ENCODE peak calls at places on chromosomes 7 and 10, in eight cellular contexts. G is spleen, T is GM23338, I is vagina, N is HepG2, E is stomach, V is HL-60, U is endothelial cell of umbilical vein. R is an unnamed sample.
A peak's percentile ranks its signal among the peaks of the same experiment; 100 is the strongest.

GRCh38 chr10:109191823-109192222 is 731.5 kb downstream of the XPNPEP1 start:
- DNase-seq in E (no peak), V (no peak), G (no peak), N (no peak), U (no peak), T (no peak), I (no peak), R (no peak)

GRCh38 chr7:50837965-50838364 is 55.3 kb upstream of the GRB10 start:
- DNase-seq in N (peak; percentile 61), U (peak; percentile 63), V (no peak), T (no peak), I (no peak), G (no peak), E (no peak), R (no peak)

GRCh38 chr10:78455873-78456272 is 422.2 kb downstream of the RPS24 start:
- DNase-seq in T (no peak), G (no peak), I (no peak), E (no peak), U (no peak), N (no peak), V (no peak), R (no peak)

GRCh38 chr7:134702366-134703240 is 56.0 kb downstream of the BPGM start:
- DNase-seq in I (no peak), E (no peak), N (no peak), U (peak; percentile 55), V (no peak), T (no peak), G (no peak), R (no peak)

GRCh38 chr10:24207781-24208611 is 942 bp upstream of the KIAA1217 start:
- DNase-seq in V (no peak), N (peak; percentile 94), T (no peak), U (peak; percentile 6), I (no peak), E (peak; percentile 36), G (no peak), R (no peak)

GRCh38 chr7:157565201-157565626 is 228.4 kb downstream of the DNAJB6 start:
- DNase-seq in U (no peak), T (no peak), V (no peak), I (no peak), G (peak; percentile 50), N (no peak), E (no peak), R (no peak)

GRCh38 chr10:59877191-59877671 is 29.1 kb downstream of the CCDC6 start:
- DNase-seq in I (no peak), T (no peak), N (no peak), E (no peak), U (peak; percentile 7), V (no peak), G (no peak), R (no peak)

GRCh38 chr7:82805527-82805960 is 357.1 kb downstream of the PCLO start:
- DNase-seq in V (peak; percentile 6), E (no peak), N (peak; percentile 1), G (no peak), U (peak; percentile 89), I (no peak), T (peak; percentile 38), R (no peak)

GRCh38 chr10:58757352-58758071 is 244.8 kb downstream of the BICC1 start:
- DNase-seq in T (no peak), U (no peak), V (no peak), G (no peak), N (no peak), E (no peak), I (no peak), R (no peak)

GRCh38 chr7:43482679-43483252 is 100.1 kb upstream of the STK17A start:
- DNase-seq in U (no peak), T (no peak), V (no peak), N (peak; percentile 70), G (no peak), E (no peak), I (no peak), R (no peak)

GRCh38 chr7:99037327-99037940 is 106.5 kb downstream of the SMURF1 start:
- DNase-seq in T (no peak), N (no peak), V (no peak), G (no peak), U (no peak), E (no peak), I (no peak), R (peak; percentile 64)

GRCh38 chr7:36128448-36129047 is 24.5 kb upstream of the EEPD1 start:
- DNase-seq in G (no peak), U (peak; percentile 92), E (peak; percentile 91), N (peak; percentile 76), T (peak; percentile 59), V (no peak), I (no peak), R (peak; percentile 88)

GRCh38 chr10:24718031-24718855 is 5.4 kb downstream of the ARHGAP21 start:
- DNase-seq in I (no peak), E (no peak), V (no peak), T (peak; percentile 22), N (peak; percentile 62), G (no peak), U (no peak), R (no peak)

GRCh38 chr10:97796651-97797050 is 24.9 kb upstream of the SFRP5 start:
- DNase-seq in U (no peak), I (no peak), T (no peak), V (no peak), G (no peak), E (no peak), N (no peak), R (no peak)

GRCh38 chr10:95229724-95230627 is 35.9 kb downstream of the ACSM6 start:
- DNase-seq in V (no peak), G (no peak), N (no peak), U (peak; percentile 62), T (peak; percentile 89), E (no peak), I (no peak), R (no peak)

GRCh38 chr7:134449596-134450194 is 9.2 kb downstream of the AKR1B1 start:
- DNase-seq in I (peak; percentile 55), G (no peak), T (no peak), N (no peak), V (no peak), U (no peak), E (no peak), R (no peak)

GRCh38 chr7:90213521-90213920 is 2.0 kb downstream of the STEAP2 start:
- DNase-seq in E (no peak), G (no peak), T (no peak), N (no peak), U (no peak), I (no peak), V (no peak), R (no peak)

GRCh38 chr7:142383826-142384507 is 126.1 kb upstream of the PRSS58 start:
- DNase-seq in E (no peak), G (no peak), I (no peak), T (no peak), N (no peak), U (no peak), V (peak; percentile 73), R (no peak)

GRCh38 chr7:69610675-69611037 is 12.4 kb downstream of the AUTS2 start:
- DNase-seq in E (no peak), N (no peak), G (no peak), V (no peak), I (no peak), U (no peak), T (no peak), R (no peak)

GRCh38 chr10:122407375-122408125 is 33.0 kb downstream of the PLEKHA1 start:
- DNase-seq in G (no peak), T (no peak), V (no peak), U (peak; percentile 23), N (no peak), I (no peak), E (no peak), R (no peak)

GRCh38 chr7:115409682-115410426 is 488.0 kb downstream of the MDFIC start:
- DNase-seq in G (no peak), V (no peak), I (no peak), T (no peak), U (no peak), N (no peak), E (no peak), R (no peak)

GRCh38 chr7:23597908-23598224 is 684 bp downstream of the CCDC126 start:
- DNase-seq in U (no peak), G (no peak), T (no peak), N (no peak), E (no peak), I (no peak), V (peak; percentile 21), R (no peak)
- H3K4me3 ChIP-seq in U (peak overlapping the region; percentile 67), G (peak overlapping the region; percentile 98), T (peak overlapping the region; percentile 88), N (peak overlapping the region; percentile 83), E (peak overlapping the region; percentile 53), I (peak overlapping the region; percentile 74), V (peak overlapping the region; percentile 90), R (peak overlapping the region; percentile 78)

DNA sequence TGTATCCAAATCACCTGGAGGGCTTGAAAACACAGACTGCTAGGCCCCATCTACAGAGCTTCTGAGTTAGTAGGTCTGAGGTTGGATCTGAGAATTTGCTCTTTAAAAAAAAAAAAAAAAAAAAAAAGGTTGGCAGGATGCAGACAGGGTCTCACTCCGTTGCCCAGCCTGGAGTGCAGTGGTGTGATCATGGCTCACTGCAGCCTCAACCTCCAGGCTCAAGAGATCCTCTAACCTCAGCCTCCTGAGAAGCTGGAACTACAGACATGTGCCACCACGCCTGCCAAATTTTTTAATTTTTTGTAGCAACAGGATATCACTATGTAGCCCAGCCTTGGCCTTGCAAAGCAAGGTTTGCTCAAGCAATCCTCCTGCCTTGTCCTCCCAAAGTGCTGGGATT is 8.0 kb downstream of the GDI2 start:
- DNase-seq in E (no peak), N (no peak), T (no peak), U (no peak), G (no peak), I (no peak), V (no peak), R (no peak)
- TF ChIP-seq POLR2AphosphoS5 in E (no peak), N (no peak), T (no peak), U (no peak), G (no peak), I (no peak), V (no peak), R (no peak)

DNA sequence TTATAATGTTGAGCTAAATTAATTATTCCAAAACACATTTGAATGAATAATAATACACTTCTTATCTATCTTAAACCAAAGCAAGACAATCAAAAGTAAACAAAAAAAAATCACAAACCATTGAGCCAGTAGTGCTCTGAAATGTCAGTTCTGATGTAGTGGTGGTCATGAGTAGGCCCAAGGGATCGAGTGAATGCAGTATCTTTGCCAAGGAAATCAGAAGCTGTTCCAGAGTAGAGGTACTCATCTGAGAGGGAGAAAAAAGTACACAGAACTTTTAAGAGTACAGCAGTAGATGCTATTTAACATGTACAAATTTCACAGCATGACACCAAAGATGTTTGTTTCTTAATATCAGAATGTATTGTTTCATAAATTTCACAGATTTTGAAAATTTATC is 121.5 kb downstream of the SEMA3D start:
- DNase-seq in V (no peak), G (no peak), I (no peak), N (no peak), T (no peak), E (no peak), U (no peak), R (no peak)
- H3K4me3 ChIP-seq in V (no peak overlapping the region), G (no peak overlapping the region), I (no peak overlapping the region), N (no peak overlapping the region), T (no peak overlapping the region), E (no peak overlapping the region), U (no peak overlapping the region), R (no peak overlapping the region)

DNA sequence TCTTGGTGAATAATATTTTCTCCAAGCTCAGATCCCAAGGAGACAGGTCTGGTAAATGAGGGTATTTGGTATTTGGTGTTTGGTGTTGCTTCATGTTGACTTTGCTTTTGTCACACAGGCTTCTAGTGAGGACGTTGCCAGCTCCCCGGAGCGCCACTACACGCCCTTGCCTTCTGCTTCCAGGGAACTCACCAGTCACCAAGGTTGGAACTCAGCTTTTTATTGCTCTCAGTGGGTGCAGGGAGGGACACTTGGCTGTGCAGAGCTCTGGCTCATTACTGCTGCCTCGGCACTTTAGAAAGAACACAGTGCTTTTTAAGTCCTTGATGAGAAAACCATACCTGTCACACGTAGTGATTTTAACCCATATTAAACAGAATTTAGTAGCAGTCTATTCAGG is 892.9 kb downstream of the LRMDA start:
- DNase-seq in T (no peak), V (no peak), U (no peak), I (no peak), E (peak; percentile 37), G (no peak), N (no peak), R (peak; percentile 79)
- TF ChIP-seq POLR2AphosphoS5 in T (no peak), V (no peak), U (no peak), I (no peak), E (no peak), G (no peak), N (no peak), R (no peak)